ENCODE peak calls at places on chromosomes 4 and X, in six cellular contexts. F is neural crest cell, R is RWPE1, P is dorsolateral prefrontal cortex, O is mucosa of descending colon, M is mesothelial cell of epicardium. C is an unnamed sample.
A peak's percentile ranks its signal among the peaks of the same experiment; 100 is the strongest.

GRCh38 chr4:91113130-91113706 is 986.0 kb downstream of the CCSER1 start:
- DNase-seq in M (no peak), P (no peak), R (peak; percentile 12), F (no peak), O (no peak), C (no peak)

GRCh38 chrX:12974217-12974796 is 603 bp upstream of the TMSB4X start:
- DNase-seq in F (peak; percentile 38), R (peak; percentile 28), M (no peak), O (peak; percentile 82), P (no peak), C (peak; percentile 74)

GRCh38 chr4:126265880-126266279 is 951.1 kb downstream of the FAT4 start:
- DNase-seq in R (no peak), P (no peak), F (no peak), M (no peak), O (no peak), C (no peak)

GRCh38 chrX:132877954-132878536 is 80.4 kb downstream of the HS6ST2 start:
- DNase-seq in F (no peak), P (no peak), R (no peak), M (no peak), O (no peak), C (no peak)

GRCh38 chrX:131633285-131633917 is 89.5 kb downstream of the OR13H1 start:
- DNase-seq in O (no peak), F (peak; percentile 71), P (no peak), M (peak; percentile 74), R (peak; percentile 12), C (peak; percentile 72)

GRCh38 chrX:40727599-40728252 is 7.6 kb downstream of the MED14 start:
- DNase-seq in R (no peak), M (no peak), P (no peak), O (no peak), F (no peak), C (no peak)

GRCh38 chr4:38078590-38079381 is 118.6 kb downstream of the PTTG2 start:
- DNase-seq in R (peak; percentile 50), F (no peak), P (no peak), O (no peak), M (no peak), C (no peak)

GRCh38 chr4:147479817-147480216 is 1.1 kb upstream of the EDNRA start:
- DNase-seq in O (no peak), P (no peak), M (no peak), F (no peak), R (no peak), C (no peak)

GRCh38 chr4:131207589-131207988 is 1941.5 kb upstream of the PCDH10 start:
- DNase-seq in P (no peak), M (no peak), F (no peak), O (no peak), R (no peak), C (no peak)

GRCh38 chrX:1853447-1853846 is 238.6 kb downstream of the ASMT start:
- DNase-seq in P (no peak), M (no peak), R (no peak), F (no peak), O (no peak), C (no peak)

GRCh38 chr4:157363366-157363765 is 142.8 kb downstream of the GRIA2 start:
- DNase-seq in M (no peak), P (no peak), F (no peak), R (no peak), O (no peak), C (no peak)

GRCh38 chr4:70676554-70677090 is 10.3 kb upstream of the JCHAIN start:
- DNase-seq in F (no peak), P (no peak), R (no peak), M (no peak), O (no peak), C (no peak)

GRCh38 chr4:152693875-152694274 is 14.1 kb upstream of the TMEM154 start:
- DNase-seq in R (no peak), O (no peak), M (no peak), F (no peak), P (no peak), C (no peak)

GRCh38 chr4:127783026-127783769 is 1.1 kb downstream of the HSPA4L start:
- DNase-seq in R (peak; percentile 91), P (peak; percentile 69), O (peak; percentile 62), F (peak; percentile 16), M (peak; percentile 67), C (no peak)

GRCh38 chr4:127783971-127784519 is 1.9 kb downstream of the HSPA4L start:
- DNase-seq in R (peak; percentile 5), M (no peak), F (no peak), O (no peak), P (no peak), C (no peak)

GRCh38 chr4:127793528-127793927 is 11.4 kb downstream of the HSPA4L start:
- DNase-seq in M (no peak), O (no peak), P (no peak), R (no peak), F (no peak), C (no peak)

DNA sequence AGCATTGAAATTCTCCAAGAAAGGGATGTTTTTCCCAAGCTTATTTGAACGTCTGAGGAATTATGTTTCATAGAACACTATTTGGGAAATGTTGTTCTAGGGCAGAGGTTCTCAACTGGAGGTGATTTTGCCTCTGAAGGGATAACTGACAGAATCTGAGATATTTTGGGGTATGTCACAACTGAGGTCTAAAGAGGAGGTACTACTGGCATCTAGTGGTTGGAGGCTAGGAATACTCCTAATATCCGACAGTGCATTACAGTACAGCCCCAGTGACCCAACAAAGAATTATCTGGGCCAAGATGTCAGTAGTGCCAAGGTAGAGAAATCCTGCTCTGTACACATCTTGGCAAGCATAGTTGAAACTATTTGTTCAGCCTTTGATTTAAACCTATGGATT is 6.4 kb downstream of the HSPA4L start:
- DNase-seq in R (peak; percentile 12), F (no peak), M (no peak), O (no peak), P (no peak), C (no peak)
- TF ChIP-seq CTCF in R (peak; percentile 21), F (peak; percentile 36), M (no peak), O (no peak), P (peak; percentile 31), C (peak; percentile 39)

DNA sequence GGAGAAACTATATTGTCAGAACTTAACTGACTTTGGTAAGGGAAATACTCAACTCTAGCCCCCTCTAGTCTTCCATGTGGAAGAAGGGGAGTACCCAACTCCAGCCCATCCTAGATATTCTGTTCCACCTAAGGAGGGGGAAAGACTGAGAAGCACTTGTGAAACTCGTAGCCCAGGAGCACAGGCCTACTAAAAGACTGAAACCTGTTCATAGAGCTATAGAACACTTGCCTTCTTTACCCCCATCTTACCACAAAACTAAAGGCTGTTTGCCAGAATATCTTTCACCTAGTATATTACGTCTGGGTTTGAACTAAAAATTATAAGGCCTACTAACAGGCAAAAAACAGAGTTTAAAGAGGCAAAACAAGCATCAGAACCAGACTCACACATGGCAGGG is 15.5 kb downstream of the CLDN22 start:
- DNase-seq in F (no peak), M (no peak), P (no peak), R (no peak), O (no peak), C (no peak)
- TF ChIP-seq CTCF in F (no peak), M (no peak), P (no peak), R (no peak), O (no peak), C (no peak)

GRCh38 chrX:27917713-27918500 is 63.3 kb downstream of the DCAF8L1 start:
- DNase-seq in R (no peak), P (no peak), M (no peak), F (no peak), O (no peak), C (no peak)

GRCh38 chrX:27915617-27916016 is 65.6 kb downstream of the DCAF8L1 start:
- DNase-seq in P (no peak), F (no peak), O (no peak), M (no peak), R (no peak), C (no peak)

GRCh38 chrX:27924261-27924660 is 57.0 kb downstream of the DCAF8L1 start:
- DNase-seq in O (no peak), M (no peak), R (peak; percentile 4), P (no peak), F (no peak), C (no peak)

GRCh38 chrX:27924718-27925117 is 56.5 kb downstream of the DCAF8L1 start:
- DNase-seq in F (no peak), R (no peak), M (no peak), P (no peak), O (no peak), C (no peak)

DNA sequence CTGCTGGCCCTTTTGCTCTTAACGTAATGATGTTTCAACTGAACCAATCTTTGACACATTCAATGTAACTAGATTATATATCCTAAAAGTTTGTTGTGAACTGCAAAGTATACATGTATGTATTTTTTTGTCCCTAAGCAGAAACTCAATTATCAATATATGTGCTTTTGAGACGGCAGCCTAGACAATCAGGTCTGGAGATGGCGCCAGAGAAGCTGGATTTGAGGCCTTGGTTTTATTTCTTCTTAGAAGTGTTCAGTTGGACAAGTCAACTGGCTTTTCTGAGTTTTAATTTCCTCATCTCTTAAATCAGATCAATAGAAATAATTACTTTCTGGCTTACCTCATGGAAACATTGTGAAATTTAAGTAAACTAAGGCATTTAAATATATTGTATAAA is 62.5 kb downstream of the DCAF8L1 start:
- DNase-seq in R (no peak), M (no peak), O (no peak), P (no peak), F (no peak), C (no peak)
- TF ChIP-seq CTCF in R (no peak), M (no peak), O (peak; percentile 18), P (no peak), F (peak; percentile 45), C (peak; percentile 31)

GRCh38 chr4:24912252-24913098 is at the start of gene CCDC149:
- DNase-seq in F (peak; percentile 58), M (peak; percentile 71), O (peak; percentile 84), P (peak; percentile 52), R (peak; percentile 60), C (peak; percentile 81)
- TF ChIP-seq CTCF in F (peak; percentile 19), M (no peak), O (no peak), P (no peak), R (no peak), C (peak; percentile 35)

GRCh38 chr4:6674500-6675149 is 19.1 kb upstream of the S100P start:
- DNase-seq in R (peak; percentile 38), O (no peak), F (no peak), P (no peak), M (no peak), C (no peak)
- TF ChIP-seq CTCF in R (peak; percentile 72), O (peak; percentile 25), F (peak; percentile 63), P (no peak), M (no peak), C (peak; percentile 59)

GRCh38 chr4:28075557-28075956 is 1214.9 kb downstream of the STIM2 start:
- DNase-seq in P (no peak), O (no peak), M (no peak), F (no peak), R (no peak), C (no peak)

DNA sequence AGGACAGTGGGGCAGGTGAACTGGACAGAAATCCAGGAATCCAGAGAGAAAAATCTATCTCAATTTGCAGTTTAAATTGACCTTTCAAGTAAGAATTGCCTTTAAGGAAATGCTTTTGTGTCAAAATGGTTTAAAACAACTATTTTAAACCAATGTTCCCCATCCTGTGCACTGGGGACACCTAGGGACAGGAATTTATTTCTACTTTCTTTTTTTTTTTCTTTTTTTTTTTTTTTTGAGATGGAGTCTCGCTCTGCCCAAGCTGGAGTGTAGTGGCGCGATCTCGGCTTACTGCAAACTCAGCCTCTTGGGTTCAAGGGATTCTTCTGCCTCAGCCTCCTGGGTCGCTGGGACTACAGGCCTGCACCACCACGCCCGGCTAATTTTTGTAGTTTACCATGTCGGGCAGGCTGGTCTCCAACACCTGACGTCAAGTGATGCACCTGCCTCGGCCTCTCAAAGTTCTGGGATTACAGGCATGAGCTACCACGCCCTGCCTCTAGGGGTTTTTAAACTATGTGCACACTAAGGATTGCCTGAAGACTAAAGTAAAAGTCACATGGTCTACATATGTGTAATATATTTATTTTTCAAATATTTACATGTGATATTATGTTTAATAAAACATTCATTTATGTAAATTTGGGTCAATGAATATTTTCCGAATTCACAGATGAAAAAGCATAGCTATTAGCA is 1213.4 kb downstream of the STIM2 start:
- DNase-seq in R (no peak), F (no peak), P (no peak), O (no peak), M (no peak), C (no peak)
- TF ChIP-seq CTCF in R (no peak), F (peak; percentile 46), P (no peak), O (no peak), M (peak; percentile 20), C (peak; percentile 60)

C was measured in type B pancreatic cell.